ENCODE peak calls at places on chromosomes 13 and 19, in nine cellular contexts. F is ovary; U is neuronal stem cell; X is esophagus squamous epithelium; G is uterus; H is naive thymus-derived CD4-positive, alpha-beta T cell; D is bronchial epithelial cell; V is tibial nerve; W is astrocyte of the spinal cord. Y is an unnamed sample.

GRCh38 chr19:48424694-48425219 is 21.0 kb upstream of the GRWD1 start:
- DNase-seq in F (no peak), U (no peak), X (no peak), G (no peak), H (no peak), D (peak; percentile 50), V (no peak), W (peak; percentile 67), Y (no peak)

GRCh38 chr19:8367327-8368001 is 3.5 kb downstream of the ANGPTL4 start:
- DNase-seq in F (peak; percentile 95), U (peak; percentile 33), X (no peak), G (peak; percentile 91), H (no peak), D (peak; percentile 79), V (peak; percentile 75), W (peak; percentile 96), Y (peak; percentile 97)

GRCh38 chr13:99961634-99962033 is 9.9 kb downstream of the ZIC5 start:
- DNase-seq in F (no peak), U (no peak), X (no peak), G (no peak), H (no peak), D (no peak), V (no peak), W (no peak), Y (no peak)

GRCh38 chr13:98509271-98510155 is 67.4 kb downstream of the STK24 start:
- DNase-seq in F (peak; percentile 47), U (no peak), X (peak; percentile 26), G (no peak), H (no peak), D (peak; percentile 86), V (no peak), W (peak; percentile 90), Y (no peak)

GRCh38 chr19:3366761-3367571 is 583 bp downstream of the NFIC start:
- DNase-seq in F (peak; percentile 78), U (no peak), X (no peak), G (peak; percentile 72), H (no peak), D (no peak), V (no peak), W (peak; percentile 55), Y (no peak)

GRCh38 chr19:8935460-8935859 is 74.7 kb downstream of the MUC16 start:
- DNase-seq in F (no peak), U (no peak), X (no peak), G (no peak), H (no peak), D (peak; percentile 7), V (no peak), W (no peak), Y (no peak)

GRCh38 chr19:29191005-29191404 is 21.9 kb downstream of the UQCRFS1 start:
- DNase-seq in F (no peak), U (no peak), X (no peak), G (no peak), H (no peak), D (no peak), V (no peak), W (no peak), Y (no peak)

GRCh38 chr13:69565334-69565733 is 542.3 kb upstream of the ATXN8OS start:
- DNase-seq in F (no peak), U (no peak), X (no peak), G (no peak), H (no peak), D (peak; percentile 23), V (no peak), W (peak; percentile 67), Y (no peak)

GRCh38 chr13:72244788-72245187 is 377.8 kb upstream of the DACH1 start:
- DNase-seq in F (no peak), U (no peak), X (no peak), G (no peak), H (no peak), D (no peak), V (no peak), W (no peak), Y (no peak)

GRCh38 chr19:55042688-55043087 is 4.6 kb upstream of the GP6 start:
- DNase-seq in F (no peak), U (no peak), X (no peak), G (no peak), H (no peak), D (no peak), V (no peak), W (no peak), Y (no peak)

GRCh38 chr13:99969934-99970760 is 1.4 kb downstream of the ZIC5 start:
- DNase-seq in F (peak; percentile 38), U (no peak), X (no peak), G (no peak), H (peak; percentile 49), D (no peak), V (no peak), W (peak; percentile 57), Y (no peak)

GRCh38 chr19:34962281-34962944 is 1.6 kb downstream of the ZNF792 start:
- DNase-seq in F (no peak), U (no peak), X (no peak), G (no peak), H (no peak), D (no peak), V (no peak), W (no peak), Y (no peak)

GRCh38 chr19:52297601-52298358 is 811 bp downstream of the ZNF480 start:
- DNase-seq in F (no peak), U (peak; percentile 1), X (no peak), G (no peak), H (no peak), D (no peak), V (no peak), W (no peak), Y (no peak)

GRCh38 chr13:76886292-76887061 is at the start of gene KCTD12:
- DNase-seq in F (peak; percentile 76), U (peak; percentile 80), X (peak; percentile 57), G (peak; percentile 86), H (peak; percentile 75), D (peak; percentile 43), V (peak; percentile 83), W (peak; percentile 86), Y (peak; percentile 73)

GRCh38 chr13:102402292-102402691 is 444 bp upstream of the FGF14 start:
- DNase-seq in F (no peak), U (peak; percentile 79), X (no peak), G (peak; percentile 33), H (no peak), D (peak; percentile 27), V (no peak), W (peak; percentile 42), Y (no peak)
- H3K4me3 ChIP-seq in F (peak overlapping the region; percentile 4), U (peak overlapping the region; percentile 71), X (peak overlapping the region; percentile 59), G (peak overlapping the region; percentile 41), H (no peak overlapping the region), D (no peak overlapping the region), V (peak overlapping the region; percentile 54), W (peak overlapping the region; percentile 46), Y (peak overlapping the region; percentile 71)

GRCh38 chr19:41551212-41551610 is 24.8 kb upstream of the CEACAM21 start:
- DNase-seq in F (no peak), U (no peak), X (no peak), G (no peak), H (no peak), D (no peak), V (no peak), W (no peak), Y (no peak)

GRCh38 chr19:41548954-41549688 is 26.8 kb upstream of the CEACAM21 start:
- DNase-seq in F (no peak), U (peak; percentile 37), X (no peak), G (no peak), H (peak; percentile 68), D (no peak), V (no peak), W (no peak), Y (no peak)

GRCh38 chr19:41552558-41552957 is 23.4 kb upstream of the CEACAM21 start:
- DNase-seq in F (no peak), U (no peak), X (no peak), G (no peak), H (no peak), D (no peak), V (no peak), W (no peak), Y (no peak)

GRCh38 chr19:41553804-41554203 is 22.2 kb upstream of the CEACAM21 start:
- DNase-seq in F (no peak), U (no peak), X (no peak), G (no peak), H (no peak), D (no peak), V (no peak), W (no peak), Y (no peak)

DNA sequence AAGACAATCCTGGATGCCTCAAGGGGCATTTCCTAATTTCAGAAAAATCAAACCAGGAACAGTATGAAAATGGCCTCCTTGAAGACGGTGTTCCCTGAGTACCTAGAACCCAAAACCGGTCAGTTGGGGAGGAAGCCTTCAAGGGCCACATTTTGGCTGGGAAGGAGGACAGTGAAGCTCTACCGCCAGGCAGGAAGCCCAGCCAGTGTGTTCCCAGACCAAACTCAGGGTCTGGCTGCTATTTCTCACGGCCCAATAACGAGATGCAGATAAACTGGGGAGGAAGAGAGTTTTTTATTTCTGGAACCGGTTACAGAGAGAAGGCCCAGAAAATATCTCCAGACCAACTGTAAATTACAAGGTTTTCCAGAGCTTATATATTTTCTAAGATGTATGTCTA is 24.3 kb upstream of the CEACAM21 start:
- DNase-seq in F (no peak), U (no peak), X (no peak), G (no peak), H (no peak), D (no peak), V (no peak), W (no peak), Y (no peak)
- H3K4me3 ChIP-seq in F (no peak overlapping the region), U (no peak overlapping the region), X (no peak overlapping the region), G (no peak overlapping the region), H (peak overlapping the region; percentile 77), D (no peak overlapping the region), V (no peak overlapping the region), W (no peak overlapping the region), Y (no peak overlapping the region)

GRCh38 chr13:30446122-30446500 is 19.6 kb downstream of the HMGB1 start:
- DNase-seq in F (no peak), U (no peak), X (no peak), G (no peak), H (no peak), D (no peak), V (no peak), W (no peak), Y (no peak)
- H3K4me3 ChIP-seq in F (peak overlapping the region; percentile 43), U (no peak overlapping the region), X (peak overlapping the region; percentile 51), G (peak overlapping the region; percentile 28), H (no peak overlapping the region), D (no peak overlapping the region), V (peak overlapping the region; percentile 46), W (peak overlapping the region; percentile 8), Y (peak overlapping the region; percentile 46)

DNA sequence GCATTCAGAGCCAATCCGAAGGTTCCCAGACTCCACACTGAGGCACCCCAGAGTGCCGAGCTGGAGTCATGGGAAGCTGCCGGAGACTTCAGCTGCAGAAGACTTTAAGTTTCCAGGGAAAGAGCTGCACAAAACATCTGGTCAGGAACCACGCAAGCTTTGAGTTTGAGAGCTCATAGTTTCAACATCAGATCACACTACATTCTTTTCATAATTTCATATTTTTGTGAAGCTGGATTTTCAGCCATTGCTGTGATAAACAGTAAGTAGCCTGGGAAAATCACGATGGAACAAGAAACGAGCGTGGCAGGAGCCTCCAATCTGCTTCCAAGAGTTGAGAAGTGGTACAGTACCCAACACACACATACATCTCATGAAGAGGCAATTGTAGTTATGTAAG is 25.5 kb upstream of the ATP12A start:
- DNase-seq in F (no peak), U (no peak), X (no peak), G (no peak), H (no peak), D (no peak), V (no peak), W (no peak), Y (no peak)
- H3K4me3 ChIP-seq in F (no peak overlapping the region), U (no peak overlapping the region), X (no peak overlapping the region), G (no peak overlapping the region), H (no peak overlapping the region), D (no peak overlapping the region), V (no peak overlapping the region), W (no peak overlapping the region), Y (no peak overlapping the region)

Y was measured in breast epithelium.